ENCODE peak calls at places on chromosomes 3 and 15, in seven cellular contexts. C, U, R, O, L, D and Y are unnamed samples.

GRCh38 chr3:35648347-35648746 is 9.0 kb downstream of the ARPP21 start:
- DNase-seq in C (no peak), U (no peak), R (no peak), O (no peak), L (no peak), D (no peak), Y (no peak)

GRCh38 chr15:58040117-58040516 is 25.4 kb downstream of the ALDH1A2 start:
- DNase-seq in C (no peak), U (no peak), R (no peak), O (no peak), L (no peak), D (no peak), Y (no peak)

GRCh38 chr3:27589795-27590194 is 105.6 kb upstream of the SLC4A7 start:
- DNase-seq in C (no peak), U (no peak), R (no peak), O (no peak), L (no peak), D (no peak), Y (no peak)

GRCh38 chr15:28086175-28086703 is 12.9 kb downstream of the OCA2 start:
- DNase-seq in C (peak; percentile 68), U (no peak), R (no peak), O (peak; percentile 60), L (no peak), D (peak; percentile 32), Y (peak; percentile 70)

GRCh38 chr15:101642361-101642760 is 9.8 kb downstream of the TM2D3 start:
- DNase-seq in C (no peak), U (no peak), R (no peak), O (no peak), L (no peak), D (no peak), Y (no peak)

GRCh38 chr3:140953028-140953960 is 11.7 kb downstream of the SLC25A36 start:
- DNase-seq in C (no peak), U (no peak), R (no peak), O (no peak), L (no peak), D (no peak), Y (no peak)

GRCh38 chr3:182597621-182598041 is 195.7 kb upstream of the ATP11B start:
- DNase-seq in C (no peak), U (no peak), R (no peak), O (no peak), L (no peak), D (no peak), Y (no peak)

GRCh38 chr3:31733234-31733667 is 200.5 kb downstream of the STT3B start:
- DNase-seq in C (peak; percentile 65), U (no peak), R (no peak), O (no peak), L (no peak), D (peak; percentile 9), Y (no peak)

GRCh38 chr3:59935025-59935424 is 885.2 kb upstream of the CFAP20DC start:
- DNase-seq in C (no peak), U (no peak), R (no peak), O (no peak), L (no peak), D (no peak), Y (no peak)

GRCh38 chr15:50996641-50997040 is 88.2 kb downstream of the AP4E1 start:
- DNase-seq in C (no peak), U (no peak), R (no peak), O (no peak), L (no peak), D (no peak), Y (no peak)

GRCh38 chr3:162134571-162134970 is 638.0 kb downstream of the OTOL1 start:
- DNase-seq in C (no peak), U (no peak), R (no peak), O (no peak), L (no peak), D (no peak), Y (no peak)

GRCh38 chr15:41445399-41445798 is 28.5 kb downstream of the RTF1 start:
- DNase-seq in C (no peak), U (no peak), R (no peak), O (no peak), L (no peak), D (no peak), Y (no peak)

GRCh38 chr3:133930341-133930933 is 34.8 kb upstream of the RAB6B start:
- DNase-seq in C (no peak), U (no peak), R (no peak), O (peak; percentile 25), L (no peak), D (no peak), Y (no peak)

GRCh38 chr3:82654708-82655107 is 893.3 kb upstream of the GBE1 start:
- DNase-seq in C (no peak), U (no peak), R (no peak), O (no peak), L (no peak), D (no peak), Y (no peak)

GRCh38 chr3:41652931-41653330 is 309.0 kb downstream of the ULK4 start:
- DNase-seq in C (no peak), U (no peak), R (no peak), O (no peak), L (no peak), D (no peak), Y (no peak)

GRCh38 chr15:82805994-82806406 is at the start of gene FSD2:
- DNase-seq in C (no peak), U (no peak), R (no peak), O (no peak), L (no peak), D (no peak), Y (peak; percentile 11)

GRCh38 chr15:34828145-34828911 is 33.0 kb upstream of the ACTC1 start:
- DNase-seq in C (no peak), U (no peak), R (no peak), O (no peak), L (no peak), D (no peak), Y (no peak)
- H3K27ac ChIP-seq in C (no peak overlapping the region), U (no peak overlapping the region), R (no peak overlapping the region), O (no peak overlapping the region), L (no peak overlapping the region), D (no peak overlapping the region), Y (no peak overlapping the region)

DNA sequence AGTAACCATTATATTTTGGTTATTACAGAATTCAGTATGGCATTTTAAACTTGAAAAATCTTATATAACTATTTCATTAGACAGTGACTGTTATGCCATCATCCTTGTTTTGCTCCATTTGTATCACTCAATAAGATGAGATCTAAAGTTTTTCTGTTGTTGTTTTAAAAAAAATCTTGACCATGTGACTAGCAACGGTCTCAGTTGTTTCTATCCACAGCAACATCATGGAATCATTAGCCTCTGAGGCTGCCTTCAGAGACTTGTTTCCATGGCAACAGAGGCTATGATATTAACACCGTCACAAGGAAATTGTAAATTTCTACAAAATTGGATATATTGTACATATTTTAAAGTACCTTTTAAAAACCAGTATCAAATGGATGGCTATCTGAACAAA is 129.8 kb downstream of the DLG1 start:
- DNase-seq in C (no peak), U (no peak), R (no peak), O (no peak), L (no peak), D (no peak), Y (no peak)
- TF ChIP-seq EP300 in C (no peak), U (no peak), R (no peak), O (no peak), L (no peak), D (no peak), Y (no peak)

GRCh38 chr3:16056210-16056607 is 118.3 kb upstream of the GALNT15 start:
- DNase-seq in C (no peak), U (peak; percentile 23), R (peak; percentile 84), O (no peak), L (no peak), D (peak; percentile 79), Y (peak; percentile 27)

GRCh38 chr3:16058511-16058910 is 116.0 kb upstream of the GALNT15 start:
- DNase-seq in C (no peak), U (no peak), R (no peak), O (no peak), L (no peak), D (no peak), Y (no peak)

GRCh38 chr3:16052964-16053363 is 121.5 kb upstream of the GALNT15 start:
- DNase-seq in C (no peak), U (no peak), R (no peak), O (no peak), L (no peak), D (no peak), Y (no peak)

GRCh38 chr3:16053794-16054193 is 120.7 kb upstream of the GALNT15 start:
- DNase-seq in C (no peak), U (no peak), R (no peak), O (no peak), L (no peak), D (no peak), Y (no peak)

DNA sequence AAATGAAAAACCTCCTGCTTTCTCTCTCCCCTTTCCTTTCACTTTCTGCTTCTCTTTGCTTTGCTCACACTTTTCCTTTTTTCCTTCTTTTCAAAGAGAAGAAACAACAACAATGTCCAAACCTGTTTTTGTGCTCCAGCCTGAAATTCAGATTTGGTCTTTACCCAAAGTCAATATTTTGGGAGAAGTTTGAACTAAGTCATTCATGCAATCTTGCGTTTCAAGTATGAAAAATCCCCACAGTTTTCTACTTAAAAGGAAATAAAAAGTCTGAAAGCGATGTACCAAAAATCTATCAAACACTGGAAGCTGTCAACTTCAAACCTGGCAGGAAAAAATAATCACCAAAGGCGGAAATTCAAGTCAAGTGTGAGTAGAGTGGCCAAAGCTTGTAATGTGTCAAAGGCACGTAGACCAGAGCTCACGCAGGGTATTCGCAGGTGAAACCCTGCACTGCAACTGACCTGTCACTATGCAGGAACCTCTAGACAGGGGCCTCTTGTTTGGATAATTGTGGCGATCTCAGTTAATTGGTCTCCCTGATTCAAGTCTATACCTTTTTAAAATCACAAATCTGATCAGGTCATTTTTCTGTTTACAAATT is 118.8 kb upstream of the GALNT15 start:
- DNase-seq in C (no peak), U (no peak), R (no peak), O (no peak), L (no peak), D (peak; percentile 39), Y (no peak)
- H3K27ac ChIP-seq in C (peak overlapping the region; percentile 10), U (peak overlapping the region; percentile 86), R (peak overlapping the region; percentile 52), O (peak overlapping the region; percentile 30), L (peak overlapping the region; percentile 69), D (peak overlapping the region; percentile 97), Y (no peak overlapping the region)

DNA sequence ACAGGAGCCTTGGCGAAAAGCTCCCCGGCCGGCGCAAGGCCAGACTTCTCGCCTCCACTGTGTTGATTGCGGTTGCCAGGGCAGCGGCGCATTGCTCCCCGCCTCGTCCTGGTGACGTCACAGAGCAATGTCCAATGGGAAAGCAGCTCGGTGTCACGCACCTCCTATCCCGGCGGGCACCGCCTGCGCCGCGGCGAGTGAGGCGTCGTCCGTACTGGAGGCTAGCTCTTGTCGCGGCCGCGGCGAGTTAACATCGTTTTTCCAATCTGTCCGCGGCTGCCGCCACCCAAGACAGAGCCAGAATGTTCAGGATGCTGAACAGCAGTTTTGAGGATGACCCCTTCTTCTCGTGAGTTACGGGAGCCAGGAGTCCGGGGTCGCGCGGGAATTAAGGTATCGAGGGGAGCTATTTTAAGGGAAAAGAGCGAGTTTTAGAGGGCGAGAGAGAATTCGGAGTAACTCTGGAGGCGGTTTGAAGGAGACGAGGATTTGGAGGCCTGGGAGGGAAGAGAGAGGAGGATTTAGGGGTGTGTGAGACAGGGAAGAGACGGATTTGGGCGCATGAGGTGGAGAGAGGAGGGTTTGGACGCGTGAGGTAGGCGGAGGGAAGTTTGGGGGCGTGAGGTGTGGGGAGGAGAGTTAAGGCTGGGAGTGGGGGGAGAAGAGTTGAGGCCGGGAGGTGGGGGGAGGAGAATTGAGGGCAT is at the start of gene MLF1:
- DNase-seq in C (peak; percentile 92), U (peak; percentile 97), R (peak; percentile 99), O (peak; percentile 38), L (peak; percentile 97), D (peak; percentile 97), Y (peak; percentile 96)
- TF ChIP-seq EP300 in C (no peak), U (no peak), R (no peak), O (no peak), L (no peak), D (peak; percentile 97), Y (no peak)